ENCODE peak calls at places on chromosomes 12 and 14, in ten cellular contexts. V is activated CD4-positive, alpha-beta T cell treated with anti-CD3 and anti-CD28 coated beads, Interleukin-2, amount 50 U/mL, for 48 hours; A is GF-D8; Z is choroid plexus epithelial cell; K is kidney glomerular epithelial cell; N is foreskin fibroblast; R is NB4; S is kidney; B is hippocampal formation; X is RWPE1. Q is an unnamed sample.

GRCh38 chr12:49698619-49699545 is 8.3 kb downstream of the FMNL3 start:
- DNase-seq in V (peak; percentile 64), A (peak; percentile 94), Z (peak; percentile 62), K (peak; percentile 84), N (peak; percentile 66), R (peak; percentile 96), S (peak; percentile 75), B (peak; percentile 8), X (no peak), Q (no peak)

GRCh38 chr14:94174622-94175402 is 690 bp downstream of the PPP4R4 start:
- DNase-seq in V (peak; percentile 31), A (no peak), Z (no peak), K (no peak), N (peak; percentile 15), R (peak; percentile 11), S (peak; percentile 79), B (no peak), X (no peak), Q (no peak)

GRCh38 chr14:73460691-73461127 is 2.4 kb upstream of the NUMB start:
- DNase-seq in V (no peak), A (no peak), Z (peak; percentile 61), K (no peak), N (peak; percentile 61), R (no peak), S (no peak), B (no peak), X (peak; percentile 45), Q (no peak)

GRCh38 chr12:65505321-65506121 is 227.0 kb downstream of the MSRB3 start:
- DNase-seq in V (no peak), A (no peak), Z (no peak), K (peak; percentile 44), N (no peak), R (no peak), S (no peak), B (no peak), X (no peak), Q (no peak)

GRCh38 chr14:103604620-103605019 is 24.4 kb upstream of the KLC1 start:
- DNase-seq in V (no peak), A (no peak), Z (no peak), K (no peak), N (no peak), R (no peak), S (no peak), B (no peak), X (no peak), Q (no peak)

GRCh38 chr14:94129758-94130414 is 482 bp upstream of the IFI27L2 start:
- DNase-seq in V (peak; percentile 45), A (no peak), Z (peak; percentile 61), K (peak; percentile 34), N (peak; percentile 88), R (peak; percentile 37), S (no peak), B (no peak), X (peak; percentile 48), Q (no peak)

GRCh38 chr12:50806176-50806575 is 36.5 kb upstream of the TMPRSS12 start:
- DNase-seq in V (no peak), A (no peak), Z (peak; percentile 9), K (no peak), N (peak; percentile 67), R (no peak), S (no peak), B (no peak), X (no peak), Q (no peak)

GRCh38 chr12:132481771-132482745 is 7.9 kb upstream of the FBRSL1 start:
- DNase-seq in V (no peak), A (no peak), Z (no peak), K (no peak), N (no peak), R (peak; percentile 74), S (peak; percentile 69), B (no peak), X (no peak), Q (no peak)

GRCh38 chr12:5576011-5576410 is 144.1 kb downstream of the NTF3 start:
- DNase-seq in V (no peak), A (no peak), Z (no peak), K (no peak), N (no peak), R (no peak), S (no peak), B (no peak), X (no peak), Q (no peak)

GRCh38 chr12:31518680-31519227 is 72.2 kb downstream of the DENND5B start:
- DNase-seq in V (no peak), A (no peak), Z (peak; percentile 100), K (peak; percentile 94), N (peak; percentile 99), R (no peak), S (no peak), B (no peak), X (peak; percentile 85), Q (peak; percentile 95)

GRCh38 chr12:48917857-48918537 is 7.3 kb downstream of the FKBP11 start:
- DNase-seq in V (peak; percentile 36), A (peak; percentile 21), Z (no peak), K (no peak), N (peak; percentile 12), R (peak; percentile 69), S (no peak), B (no peak), X (no peak), Q (no peak)

GRCh38 chr12:29208935-29209701 is 60.0 kb downstream of the FAR2 start:
- DNase-seq in V (no peak), A (peak; percentile 28), Z (no peak), K (no peak), N (no peak), R (peak; percentile 43), S (no peak), B (no peak), X (no peak), Q (no peak)

GRCh38 chr12:131959641-131960589 is 10.2 kb downstream of the EP400 start:
- DNase-seq in V (no peak), A (no peak), Z (no peak), K (no peak), N (no peak), R (no peak), S (peak; percentile 28), B (no peak), X (no peak), Q (no peak)

GRCh38 chr14:103386632-103387329 is 1.6 kb downstream of the MARK3 start:
- DNase-seq in V (no peak), A (no peak), Z (no peak), K (peak; percentile 24), N (no peak), R (peak; percentile 46), S (no peak), B (no peak), X (no peak), Q (no peak)

GRCh38 chr12:8466171-8466692 is 10.5 kb downstream of the CLEC6A start:
- DNase-seq in V (no peak), A (no peak), Z (no peak), K (no peak), N (no peak), R (no peak), S (no peak), B (no peak), X (no peak), Q (no peak)

GRCh38 chr12:22700126-22700525 is 75.2 kb downstream of the ETNK1 start:
- DNase-seq in V (no peak), A (no peak), Z (peak; percentile 57), K (peak; percentile 94), N (no peak), R (no peak), S (no peak), B (no peak), X (no peak), Q (no peak)

GRCh38 chr12:108021129-108021528 is 108.0 kb upstream of the WSCD2 start:
- DNase-seq in V (no peak), A (no peak), Z (no peak), K (no peak), N (no peak), R (no peak), S (no peak), B (no peak), X (no peak), Q (no peak)

GRCh38 chr12:59040043-59040442 is 119.7 kb upstream of the LRIG3 start:
- DNase-seq in V (no peak), A (no peak), Z (peak; percentile 21), K (no peak), N (peak; percentile 27), R (no peak), S (no peak), B (no peak), X (no peak), Q (no peak)

GRCh38 chr14:100589071-100589759 is 2.0 kb upstream of the BEGAIN start:
- DNase-seq in V (no peak), A (no peak), Z (no peak), K (no peak), N (no peak), R (no peak), S (peak; percentile 39), B (no peak), X (no peak), Q (no peak)

GRCh38 chr14:99518441-99519346 is 37.5 kb downstream of the CCNK start:
- DNase-seq in V (peak; percentile 90), A (no peak), Z (peak; percentile 60), K (peak; percentile 35), N (peak; percentile 73), R (peak; percentile 66), S (peak; percentile 91), B (peak; percentile 59), X (peak; percentile 83), Q (peak; percentile 42)

GRCh38 chr12:95646781-95647184 is 95.5 kb upstream of the USP44 start:
- DNase-seq in V (no peak), A (no peak), Z (peak; percentile 83), K (peak; percentile 70), N (peak; percentile 65), R (no peak), S (no peak), B (no peak), X (no peak), Q (no peak)